ENCODE peak calls at places on chromosomes 16 and 17, in six cellular contexts. A is stimulated activated CD8-positive, alpha-beta memory T cell treated with anti-CD3 and anti-CD28 coated beads, Interleukin-15, amount 100 ng/mL, for 1 hour; Z is HS-5; L is SK-N-MC; Y is aorta; O is body of pancreas. M is an unnamed sample.

GRCh38 chr16:51184702-51185433 is 33.8 kb upstream of the SALL1 start:
- DNase-seq in A (no peak), Z (no peak), L (no peak), Y (no peak), O (no peak), M (no peak)

GRCh38 chr17:81252336-81253329 is 13.5 kb downstream of the NDUFAF8 start:
- DNase-seq in A (no peak), Z (no peak), L (no peak), Y (no peak), O (no peak), M (no peak)

GRCh38 chr17:79948406-79948917 is 87.2 kb downstream of the TBC1D16 start:
- DNase-seq in A (no peak), Z (no peak), L (no peak), Y (no peak), O (peak), M (no peak)

GRCh38 chr17:29866746-29867404 is 63.2 kb downstream of the SSH2 start:
- DNase-seq in A (no peak), Z (no peak), L (no peak), Y (no peak), O (no peak), M (no peak)

GRCh38 chr17:79944251-79944812 is 91.3 kb downstream of the TBC1D16 start:
- DNase-seq in A (no peak), Z (no peak), L (no peak), Y (peak), O (peak), M (peak)

GRCh38 chr17:42026821-42027539 is 7.1 kb downstream of the NKIRAS2 start:
- DNase-seq in A (no peak), Z (no peak), L (no peak), Y (no peak), O (no peak), M (no peak)

GRCh38 chr16:12097523-12098428 is 121.2 kb downstream of the SNX29 start:
- DNase-seq in A (no peak), Z (no peak), L (no peak), Y (peak), O (no peak), M (no peak)

GRCh38 chr16:70691223-70692129 is 5.6 kb upstream of the MTSS2 start:
- DNase-seq in A (no peak), Z (no peak), L (no peak), Y (peak), O (peak), M (peak)

GRCh38 chr16:46859719-46860152 is 24.4 kb upstream of the GPT2 start:
- DNase-seq in A (no peak), Z (peak), L (no peak), Y (peak), O (no peak), M (no peak)

GRCh38 chr16:85715169-85716015 is 26.6 kb upstream of the GINS2 start:
- DNase-seq in A (no peak), Z (no peak), L (no peak), Y (no peak), O (no peak), M (no peak)

GRCh38 chr17:10325036-10325435 is 47.8 kb downstream of the MYH13 start:
- DNase-seq in A (no peak), Z (no peak), L (no peak), Y (no peak), O (no peak), M (no peak)

GRCh38 chr17:42361781-42362186 is 26.5 kb downstream of the STAT3 start:
- DNase-seq in A (peak), Z (no peak), L (no peak), Y (no peak), O (no peak), M (no peak)

GRCh38 chr16:57255686-57256415 is 10.8 kb downstream of the ARL2BP start:
- DNase-seq in A (no peak), Z (no peak), L (no peak), Y (peak), O (no peak), M (no peak)

GRCh38 chr16:81693047-81693446 is 86.0 kb upstream of the PLCG2 start:
- DNase-seq in A (no peak), Z (no peak), L (no peak), Y (no peak), O (no peak), M (peak)

M was measured in Right ventricle myocardium superior.